ENCODE peak calls at places on chromosomes 11 and 22, in ten cellular contexts. One of them, this sample, is unnamed.

GRCh38 chr11:119481667-119482400 is 58.9 kb upstream of the THY1 start:
- DNase-seq in activated CD4-positive, alpha-beta T cell treated with anti-CD3 and anti-CD28 coated beads, Interleukin-2, amount 50 U/mL, for 1 hour: no peak
- DNase-seq in EH: no peak
- DNase-seq in choroid plexus epithelial cell: no peak
- DNase-seq in astrocyte of the hippocampus: no peak
- DNase-seq in stomach: peak
- DNase-seq in iris pigment epithelial cell: no peak
- DNase-seq in fibroblast of the aortic adventitia: no peak
- DNase-seq in iPS DF 6.9: no peak
- DNase-seq in activated gamma-delta T cell: no peak
- DNase-seq in this sample: peak

GRCh38 chr22:43094085-43094484 is 4.9 kb upstream of the TTLL1 start:
- DNase-seq in activated CD4-positive, alpha-beta T cell treated with anti-CD3 and anti-CD28 coated beads, Interleukin-2, amount 50 U/mL, for 1 hour: no peak
- DNase-seq in EH: peak
- DNase-seq in choroid plexus epithelial cell: no peak
- DNase-seq in astrocyte of the hippocampus: no peak
- DNase-seq in stomach: peak
- DNase-seq in iris pigment epithelial cell: no peak
- DNase-seq in fibroblast of the aortic adventitia: no peak
- DNase-seq in iPS DF 6.9: no peak
- DNase-seq in activated gamma-delta T cell: no peak
- DNase-seq in this sample: no peak

GRCh38 chr11:76162336-76163288 is 43.7 kb downstream of the WNT11 start:
- DNase-seq in activated CD4-positive, alpha-beta T cell treated with anti-CD3 and anti-CD28 coated beads, Interleukin-2, amount 50 U/mL, for 1 hour: no peak
- DNase-seq in EH: no peak
- DNase-seq in choroid plexus epithelial cell: no peak
- DNase-seq in astrocyte of the hippocampus: no peak
- DNase-seq in stomach: no peak
- DNase-seq in iris pigment epithelial cell: no peak
- DNase-seq in fibroblast of the aortic adventitia: no peak
- DNase-seq in iPS DF 6.9: no peak
- DNase-seq in activated gamma-delta T cell: no peak
- DNase-seq in this sample: peak

GRCh38 chr11:72036687-72037086 is 38.0 kb downstream of the IL18BP start:
- DNase-seq in activated CD4-positive, alpha-beta T cell treated with anti-CD3 and anti-CD28 coated beads, Interleukin-2, amount 50 U/mL, for 1 hour: no peak
- DNase-seq in EH: no peak
- DNase-seq in choroid plexus epithelial cell: no peak
- DNase-seq in astrocyte of the hippocampus: no peak
- DNase-seq in stomach: no peak
- DNase-seq in iris pigment epithelial cell: no peak
- DNase-seq in fibroblast of the aortic adventitia: no peak
- DNase-seq in iPS DF 6.9: no peak
- DNase-seq in activated gamma-delta T cell: no peak
- DNase-seq in this sample: no peak

GRCh38 chr11:73167555-73167954 is 25.4 kb upstream of the FCHSD2 start:
- DNase-seq in activated CD4-positive, alpha-beta T cell treated with anti-CD3 and anti-CD28 coated beads, Interleukin-2, amount 50 U/mL, for 1 hour: no peak
- DNase-seq in EH: no peak
- DNase-seq in choroid plexus epithelial cell: no peak
- DNase-seq in astrocyte of the hippocampus: no peak
- DNase-seq in stomach: no peak
- DNase-seq in iris pigment epithelial cell: no peak
- DNase-seq in fibroblast of the aortic adventitia: no peak
- DNase-seq in iPS DF 6.9: no peak
- DNase-seq in activated gamma-delta T cell: no peak
- DNase-seq in this sample: no peak

GRCh38 chr22:44667276-44667675 is 34.7 kb upstream of the PRR5 start:
- DNase-seq in activated CD4-positive, alpha-beta T cell treated with anti-CD3 and anti-CD28 coated beads, Interleukin-2, amount 50 U/mL, for 1 hour: no peak
- DNase-seq in EH: no peak
- DNase-seq in choroid plexus epithelial cell: no peak
- DNase-seq in astrocyte of the hippocampus: no peak
- DNase-seq in stomach: no peak
- DNase-seq in iris pigment epithelial cell: no peak
- DNase-seq in fibroblast of the aortic adventitia: no peak
- DNase-seq in iPS DF 6.9: no peak
- DNase-seq in activated gamma-delta T cell: no peak
- DNase-seq in this sample: no peak

GRCh38 chr11:126282742-126283591 is at the start of gene TIRAP:
- DNase-seq in activated CD4-positive, alpha-beta T cell treated with anti-CD3 and anti-CD28 coated beads, Interleukin-2, amount 50 U/mL, for 1 hour: peak
- DNase-seq in EH: peak
- DNase-seq in choroid plexus epithelial cell: peak
- DNase-seq in astrocyte of the hippocampus: peak
- DNase-seq in stomach: peak
- DNase-seq in iris pigment epithelial cell: peak
- DNase-seq in fibroblast of the aortic adventitia: peak
- DNase-seq in iPS DF 6.9: no peak
- DNase-seq in activated gamma-delta T cell: peak
- DNase-seq in this sample: peak

GRCh38 chr22:43922123-43922522 is 1.5 kb upstream of the PNPLA3 start:
- DNase-seq in activated CD4-positive, alpha-beta T cell treated with anti-CD3 and anti-CD28 coated beads, Interleukin-2, amount 50 U/mL, for 1 hour: no peak
- DNase-seq in EH: no peak
- DNase-seq in choroid plexus epithelial cell: no peak
- DNase-seq in astrocyte of the hippocampus: no peak
- DNase-seq in stomach: no peak
- DNase-seq in iris pigment epithelial cell: no peak
- DNase-seq in fibroblast of the aortic adventitia: no peak
- DNase-seq in iPS DF 6.9: no peak
- DNase-seq in activated gamma-delta T cell: no peak
- DNase-seq in this sample: peak

GRCh38 chr11:14578551-14578956 is 58.4 kb upstream of the PSMA1 start:
- DNase-seq in activated CD4-positive, alpha-beta T cell treated with anti-CD3 and anti-CD28 coated beads, Interleukin-2, amount 50 U/mL, for 1 hour: peak
- DNase-seq in EH: peak
- DNase-seq in choroid plexus epithelial cell: peak
- DNase-seq in astrocyte of the hippocampus: peak
- DNase-seq in stomach: peak
- DNase-seq in iris pigment epithelial cell: peak
- DNase-seq in fibroblast of the aortic adventitia: peak
- DNase-seq in iPS DF 6.9: no peak
- DNase-seq in activated gamma-delta T cell: no peak
- DNase-seq in this sample: peak

GRCh38 chr11:111840143-111840542 is 31.2 kb downstream of the ALG9 start:
- DNase-seq in activated CD4-positive, alpha-beta T cell treated with anti-CD3 and anti-CD28 coated beads, Interleukin-2, amount 50 U/mL, for 1 hour: no peak
- DNase-seq in EH: peak
- DNase-seq in choroid plexus epithelial cell: peak
- DNase-seq in astrocyte of the hippocampus: peak
- DNase-seq in stomach: no peak
- DNase-seq in iris pigment epithelial cell: peak
- DNase-seq in fibroblast of the aortic adventitia: peak
- DNase-seq in iPS DF 6.9: no peak
- DNase-seq in activated gamma-delta T cell: no peak
- DNase-seq in this sample: no peak

GRCh38 chr11:62208785-62209144 is 292 bp downstream of the SCGB2A1 start:
- DNase-seq in activated CD4-positive, alpha-beta T cell treated with anti-CD3 and anti-CD28 coated beads, Interleukin-2, amount 50 U/mL, for 1 hour: no peak
- DNase-seq in EH: no peak
- DNase-seq in choroid plexus epithelial cell: no peak
- DNase-seq in astrocyte of the hippocampus: no peak
- DNase-seq in stomach: no peak
- DNase-seq in iris pigment epithelial cell: no peak
- DNase-seq in fibroblast of the aortic adventitia: no peak
- DNase-seq in iPS DF 6.9: no peak
- DNase-seq in activated gamma-delta T cell: no peak
- DNase-seq in this sample: no peak

This sample was measured in left kidney.